ENCODE peak calls at places on chromosomes 7 and 10, in six cellular contexts. Y is GM23248, F is HCT116, D is GM12878, K is neural progenitor cell, V is fibroblast of lung. L is an unnamed sample. For H3K36me3, the result is how much of the 10 kb centered on the place peaks cover.

GRCh38 chr7:121544726-121545125 is 148.6 kb upstream of the FAM3C start:
- DNase-seq in Y (peak), F (peak), D (no peak), K (no peak), V (peak), L (no peak)

GRCh38 chr7:45092100-45092930 is 3.5 kb upstream of the NACAD start:
- DNase-seq in Y (peak), F (no peak), D (no peak), K (no peak), V (peak), L (no peak)

GRCh38 chr10:120485946-120486345 is 28.9 kb downstream of the PLPP4 start:
- DNase-seq in Y (no peak), F (no peak), D (no peak), K (no peak), V (no peak), L (no peak)

GRCh38 chr10:123143825-123144168 is 4.1 kb upstream of the HMX2 start:
- DNase-seq in Y (no peak), F (no peak), D (no peak), K (no peak), V (no peak), L (no peak)

GRCh38 chr7:107632466-107632865 is 28.2 kb upstream of the SLC26A4 start:
- DNase-seq in Y (no peak), F (no peak), D (no peak), K (peak), V (no peak), L (no peak)

GRCh38 chr10:114131094-114131493 is 42.9 kb downstream of the CCDC186 start:
- DNase-seq in Y (no peak), F (no peak), D (peak), K (no peak), V (no peak), L (no peak)

GRCh38 chr10:59905735-59906416 is 480 bp downstream of the CCDC6 start:
- DNase-seq in Y (no peak), F (no peak), D (no peak), K (peak), V (no peak), L (no peak)

GRCh38 chr10:51918921-51919325 is 219.5 kb upstream of the CSTF2T start:
- DNase-seq in Y (no peak), F (no peak), D (no peak), K (no peak), V (no peak), L (no peak)

GRCh38 chr7:151570366-151570915 is 50.7 kb upstream of the RHEB start:
- DNase-seq in Y (peak), F (peak), D (no peak), K (no peak), V (peak), L (no peak)

GRCh38 chr7:65907501-65908198 is 34.8 kb downstream of the VKORC1L1 start:
- DNase-seq in Y (no peak), F (no peak), D (no peak), K (no peak), V (no peak), L (peak)

GRCh38 chr7:44194069-44194468 is 4.8 kb upstream of the GCK start:
- DNase-seq in Y (peak), F (no peak), D (no peak), K (no peak), V (peak), L (no peak)

GRCh38 chr10:93947055-93947454 is 46.7 kb upstream of the PLCE1 start:
- DNase-seq in Y (peak), F (no peak), D (no peak), K (peak), V (peak), L (no peak)

GRCh38 chr7:33764752-33765451 is 140.4 kb upstream of the BMPER start:
- DNase-seq in Y (peak), F (no peak), D (no peak), K (no peak), V (peak), L (no peak)

GRCh38 chr7:29035044-29035740 is 77.1 kb upstream of the TRIL start:
- DNase-seq in Y (peak), F (peak), D (no peak), K (no peak), V (peak), L (no peak)

GRCh38 chr10:109701583-109702215 is 221.6 kb downstream of the XPNPEP1 start:
- DNase-seq in Y (no peak), F (no peak), D (no peak), K (no peak), V (no peak), L (no peak)

GRCh38 chr7:48742046-48742445 is 182.3 kb upstream of the CDC14C start:
- DNase-seq in Y (no peak), F (no peak), D (no peak), K (no peak), V (no peak), L (no peak)

GRCh38 chr7:70872188-70872587 is 259.8 kb upstream of the GALNT17 start:
- DNase-seq in Y (no peak), F (no peak), D (no peak), K (no peak), V (no peak), L (no peak)

GRCh38 chr10:97490592-97490991 is 7.6 kb downstream of the MMS19 start:
- DNase-seq in Y (peak), F (no peak), D (no peak), K (no peak), V (no peak), L (no peak)

GRCh38 chr7:151904270-151904669 is 27.4 kb upstream of the PRKAG2 start:
- DNase-seq in Y (no peak), F (no peak), D (no peak), K (no peak), V (no peak), L (no peak)

GRCh38 chr7:86644282-86645173 is 819 bp downstream of the GRM3 start:
- DNase-seq in Y (no peak), F (no peak), D (no peak), K (peak), V (no peak), L (no peak)
- H3K9ac ChIP-seq in Y (no peak), F (no peak), D (no peak), K (no peak), V (no peak), L (peak)

GRCh38 chr10:74821501-74821900 is 4.9 kb upstream of the KAT6B start:
- DNase-seq in Y (no peak), F (no peak), D (no peak), K (no peak), V (no peak), L (no peak)
- H3K4me3 ChIP-seq in Y (no peak), F (no peak), D (no peak), K (no peak), V (no peak), L (no peak)

GRCh38 chr10:100544950-100545349 is 9.2 kb downstream of the HIF1AN start:
- DNase-seq in Y (no peak), F (no peak), D (no peak), K (no peak), V (no peak), L (no peak)
- H3K36me3 ChIP-seq in Y (under half), F (half or more), D (under half), K (under half), V (under half), L (half or more)

DNA sequence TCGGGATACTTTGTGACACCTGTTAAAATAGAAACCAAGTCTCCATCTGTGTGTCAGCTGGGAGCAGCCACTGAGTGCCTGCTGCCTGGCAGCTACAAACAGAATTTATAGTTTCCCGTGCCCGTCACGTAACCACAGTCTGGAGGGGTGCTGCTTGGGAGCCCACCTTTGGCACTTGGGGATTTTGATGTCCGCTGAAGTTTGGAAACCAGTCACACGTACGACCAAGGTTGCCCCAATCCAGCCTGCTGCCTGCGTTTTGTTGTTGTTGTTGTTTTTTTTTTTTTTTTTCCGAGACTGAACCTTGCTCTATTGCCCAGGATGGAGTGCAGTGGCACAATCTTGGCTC is 1.6 kb downstream of the TRRAP start:
- DNase-seq in Y (no peak), F (no peak), D (no peak), K (no peak), V (no peak), L (no peak)
- H3K9ac ChIP-seq in Y (peak), F (peak), D (peak), K (peak), V (no peak), L (no peak)

DNA sequence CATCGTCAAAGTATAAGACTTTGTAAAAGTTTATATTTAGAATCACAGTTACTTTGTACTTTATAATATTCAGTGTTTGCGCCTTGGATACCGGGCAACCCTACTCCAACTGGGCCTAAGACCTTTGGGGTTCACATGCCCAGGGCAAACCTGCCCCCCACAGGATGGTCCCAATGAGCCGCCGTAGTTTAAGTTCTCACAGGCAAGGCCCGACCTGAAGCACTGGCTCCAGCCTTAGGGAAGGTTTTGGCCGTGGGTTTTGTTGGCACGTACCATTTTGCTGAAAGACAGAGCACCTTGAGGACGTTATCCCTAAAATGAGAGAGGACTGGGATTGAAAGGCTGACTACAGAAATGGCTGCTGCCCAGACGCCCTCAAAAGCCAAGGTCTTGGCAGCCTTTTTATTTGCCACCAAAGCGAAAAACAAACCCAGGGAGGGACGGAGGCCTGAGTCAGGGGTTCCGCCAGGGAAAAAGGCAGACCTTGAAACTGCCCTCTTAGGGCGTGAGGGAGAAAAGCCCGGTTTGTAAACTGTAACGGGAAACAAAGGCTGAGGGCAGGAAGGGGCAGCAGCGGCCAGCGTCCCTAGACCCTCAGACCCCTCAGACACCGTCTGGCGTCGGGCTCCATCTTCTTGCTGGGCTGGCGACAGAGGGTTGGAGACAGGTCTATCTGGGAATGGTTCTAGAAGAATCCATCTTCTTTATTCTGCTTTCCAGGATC is at the start of gene CCDC172:
- DNase-seq in Y (no peak), F (no peak), D (no peak), K (no peak), V (no peak), L (no peak)
- H3K4me3 ChIP-seq in Y (no peak), F (no peak), D (no peak), K (no peak), V (no peak), L (no peak)

GRCh38 chr10:44374155-44374554 is 10.7 kb downstream of the CXCL12 start:
- DNase-seq in Y (no peak), F (no peak), D (no peak), K (no peak), V (no peak), L (no peak)

GRCh38 chr10:44370731-44371248 is 14.1 kb downstream of the CXCL12 start:
- DNase-seq in Y (no peak), F (no peak), D (no peak), K (peak), V (no peak), L (peak)

GRCh38 chr10:44372181-44372580 is 12.7 kb downstream of the CXCL12 start:
- DNase-seq in Y (no peak), F (no peak), D (no peak), K (no peak), V (no peak), L (no peak)

GRCh38 chr10:44376504-44377099 is 8.3 kb downstream of the CXCL12 start:
- DNase-seq in Y (no peak), F (no peak), D (no peak), K (no peak), V (no peak), L (no peak)

GRCh38 chr10:44373341-44373995 is 11.4 kb downstream of the CXCL12 start:
- DNase-seq in Y (no peak), F (no peak), D (no peak), K (no peak), V (no peak), L (no peak)
- H3K36me3 ChIP-seq in Y (under half), F (under half), D (under half), K (under half), V (under half), L (under half)

DNA sequence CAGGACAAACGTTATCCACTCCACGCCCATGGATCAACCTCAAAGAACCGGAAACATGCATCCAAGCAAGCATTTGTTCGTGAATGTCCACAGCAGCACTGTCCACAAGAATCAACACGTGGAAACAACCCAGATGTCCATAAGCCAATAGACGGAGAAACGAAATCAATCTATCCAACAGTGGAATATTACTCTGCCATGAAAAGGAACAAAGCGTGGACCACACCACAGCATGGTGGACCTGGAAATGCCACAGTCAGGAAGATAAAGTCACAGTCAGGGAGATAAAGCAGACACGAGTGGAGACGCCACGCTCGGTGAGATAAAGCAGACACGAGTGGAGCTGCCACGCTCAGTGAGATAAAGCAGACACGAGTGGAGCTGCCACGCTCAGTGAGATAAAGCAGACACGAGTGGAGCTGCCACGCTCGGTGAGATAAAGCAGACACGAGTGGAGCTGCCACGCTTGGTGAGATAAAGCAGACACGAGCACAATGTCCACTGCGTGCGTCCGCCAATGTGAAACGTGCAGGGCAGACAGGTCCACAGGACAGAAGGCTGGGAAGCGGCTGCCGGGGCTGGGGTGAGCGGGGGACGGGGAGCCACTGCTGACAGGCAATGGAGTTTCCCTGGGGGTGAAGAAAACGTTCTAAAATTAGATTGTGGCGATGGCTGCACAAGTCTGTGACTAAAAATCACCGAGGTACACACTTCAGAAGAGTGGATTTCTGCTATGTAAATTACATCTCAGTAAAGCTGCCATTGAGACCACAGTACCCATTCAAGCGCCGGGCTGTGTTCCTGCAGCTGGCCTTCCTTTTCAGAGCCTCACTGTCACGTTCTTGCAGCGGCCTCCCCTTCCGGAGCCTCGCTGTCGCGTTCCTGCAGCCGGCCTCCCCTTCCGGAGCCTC is 10.6 kb downstream of the GPER1 start:
- DNase-seq in Y (no peak), F (no peak), D (no peak), K (no peak), V (no peak), L (no peak)
- H3K9ac ChIP-seq in Y (no peak), F (no peak), D (no peak), K (no peak), V (no peak), L (no peak)

GRCh38 chr7:30173058-30173897 is 38.5 kb downstream of the MTURN start:
- DNase-seq in Y (peak), F (no peak), D (no peak), K (peak), V (peak), L (no peak)

GRCh38 chr7:30176463-30177090 is 41.8 kb downstream of the MTURN start:
- DNase-seq in Y (no peak), F (no peak), D (no peak), K (no peak), V (no peak), L (no peak)

GRCh38 chr7:30172451-30172850 is 37.7 kb downstream of the MTURN start:
- DNase-seq in Y (peak), F (no peak), D (no peak), K (no peak), V (no peak), L (no peak)

GRCh38 chr7:30177186-30177585 is 42.4 kb downstream of the MTURN start:
- DNase-seq in Y (no peak), F (no peak), D (no peak), K (no peak), V (no peak), L (no peak)

GRCh38 chr7:30175171-30175570 is 40.4 kb downstream of the MTURN start:
- DNase-seq in Y (no peak), F (no peak), D (no peak), K (no peak), V (no peak), L (no peak)
- H3K4me3 ChIP-seq in Y (no peak), F (no peak), D (no peak), K (no peak), V (no peak), L (no peak)

GRCh38 chr7:42017356-42017986 is 219.5 kb downstream of the GLI3 start:
- DNase-seq in Y (no peak), F (no peak), D (no peak), K (no peak), V (no peak), L (no peak)

GRCh38 chr7:42015413-42015698 is 221.7 kb downstream of the GLI3 start:
- DNase-seq in Y (peak), F (no peak), D (no peak), K (no peak), V (no peak), L (no peak)

GRCh38 chr7:42014625-42015412 is 222.2 kb downstream of the GLI3 start:
- DNase-seq in Y (peak), F (peak), D (no peak), K (peak), V (peak), L (peak)

GRCh38 chr7:42020067-42020466 is 216.9 kb downstream of the GLI3 start:
- DNase-seq in Y (no peak), F (no peak), D (no peak), K (no peak), V (no peak), L (no peak)

DNA sequence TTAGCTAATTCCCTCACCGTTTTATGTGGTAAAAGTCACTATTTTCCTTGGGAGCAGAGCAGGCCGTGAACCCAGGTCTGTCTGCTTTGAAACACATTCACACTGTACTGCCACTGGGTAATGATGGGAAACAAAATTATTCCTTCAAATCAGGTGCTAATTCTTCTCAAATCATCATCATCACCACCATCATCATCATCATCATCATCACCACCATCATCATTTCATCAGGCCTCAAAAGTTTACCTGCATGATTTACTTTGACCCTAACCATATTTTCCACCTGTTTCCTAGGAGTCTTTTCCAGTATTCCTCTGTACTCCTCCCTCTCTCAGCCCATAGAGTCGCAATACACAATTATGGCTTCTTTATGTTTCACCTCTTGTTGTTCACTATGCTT is 220.5 kb downstream of the GLI3 start:
- DNase-seq in Y (no peak), F (no peak), D (no peak), K (no peak), V (no peak), L (no peak)
- H3K36me3 ChIP-seq in Y (under half), F (under half), D (under half), K (under half), V (under half), L (under half)

GRCh38 chr10:80158598-80159127 is 26.1 kb downstream of the PLAC9 start:
- DNase-seq in Y (peak), F (peak), D (no peak), K (no peak), V (peak), L (no peak)
- H3K9ac ChIP-seq in Y (peak), F (peak), D (no peak), K (no peak), V (peak), L (no peak)

L was measured in NT2/D1.